ENCODE peak calls at places on chromosome 5, in six cellular contexts. N, M, R, X, V and O are unnamed samples.

GRCh38 chr5:78601622-78602314 is 46.8 kb downstream of the LHFPL2 start:
- DNase-seq in N (peak), M (peak), R (peak), X (no peak), V (no peak), O (no peak)

GRCh38 chr5:95471922-95472321 is 80.8 kb downstream of the FAM81B start:
- DNase-seq in N (peak), M (no peak), R (no peak), X (no peak), V (no peak), O (no peak)

GRCh38 chr5:154143121-154143725 is 47.3 kb upstream of the GALNT10 start:
- DNase-seq in N (no peak), M (no peak), R (no peak), X (no peak), V (no peak), O (no peak)

GRCh38 chr5:125316913-125317545 is 570.6 kb upstream of the ZNF608 start:
- DNase-seq in N (no peak), M (no peak), R (peak), X (no peak), V (no peak), O (no peak)

GRCh38 chr5:172383231-172383802 is 71.0 kb downstream of the SH3PXD2B start:
- DNase-seq in N (peak), M (peak), R (peak), X (no peak), V (no peak), O (no peak)

GRCh38 chr5:171314728-171315385 is 5.8 kb downstream of the TLX3 start:
- DNase-seq in N (no peak), M (no peak), R (no peak), X (no peak), V (no peak), O (no peak)

GRCh38 chr5:135095052-135095715 is 61.2 kb upstream of the PITX1 start:
- DNase-seq in N (no peak), M (no peak), R (no peak), X (no peak), V (no peak), O (no peak)

GRCh38 chr5:117299940-117300339 is 725.3 kb upstream of the SEMA6A start:
- DNase-seq in N (no peak), M (no peak), R (no peak), X (no peak), V (no peak), O (no peak)

GRCh38 chr5:11268894-11269293 is 507.9 kb upstream of the DAP start:
- DNase-seq in N (no peak), M (no peak), R (no peak), X (no peak), V (no peak), O (no peak)

GRCh38 chr5:151764801-151765200 is 6.4 kb upstream of the ATOX1 start:
- DNase-seq in N (no peak), M (no peak), R (no peak), X (no peak), V (no peak), O (no peak)

GRCh38 chr5:123007292-123007691 is 29.2 kb downstream of the PPIC start:
- DNase-seq in N (no peak), M (no peak), R (no peak), X (no peak), V (no peak), O (no peak)

GRCh38 chr5:67934976-67935375 is 280.6 kb upstream of the PIK3R1 start:
- DNase-seq in N (no peak), M (no peak), R (no peak), X (no peak), V (no peak), O (no peak)

GRCh38 chr5:38060354-38060753 is 198.0 kb upstream of the EGFLAM start:
- DNase-seq in N (peak), M (peak), R (no peak), X (no peak), V (no peak), O (no peak)

GRCh38 chr5:62942384-62942783 is 363.8 kb downstream of the LRRC70 start:
- DNase-seq in N (no peak), M (no peak), R (no peak), X (no peak), V (no peak), O (no peak)

GRCh38 chr5:179825655-179826182 is 5.0 kb downstream of the SQSTM1 start:
- DNase-seq in N (no peak), M (peak), R (peak), X (no peak), V (no peak), O (no peak)

GRCh38 chr5:41629897-41630296 is 119.5 kb upstream of the PLCXD3 start:
- DNase-seq in N (no peak), M (no peak), R (no peak), X (no peak), V (no peak), O (no peak)

GRCh38 chr5:139371482-139372435 is 11.3 kb downstream of the SLC23A1 start:
- DNase-seq in N (peak), M (no peak), R (no peak), X (no peak), V (no peak), O (no peak)

GRCh38 chr5:82349651-82350050 is 71.5 kb upstream of the RPS23 start:
- DNase-seq in N (no peak), M (no peak), R (peak), X (peak), V (no peak), O (peak)

GRCh38 chr5:126054593-126055347 is 368.4 kb upstream of the GRAMD2B start:
- DNase-seq in N (no peak), M (no peak), R (no peak), X (no peak), V (no peak), O (no peak)

GRCh38 chr5:81850494-81850893 is 99.6 kb upstream of the SSBP2 start:
- DNase-seq in N (peak), M (no peak), R (no peak), X (no peak), V (no peak), O (no peak)

GRCh38 chr5:24110019-24110615 is 534.7 kb downstream of the CDH10 start:
- DNase-seq in N (no peak), M (peak), R (peak), X (peak), V (no peak), O (no peak)

GRCh38 chr5:75668988-75669760 is 48.1 kb downstream of the POC5 start:
- DNase-seq in N (peak), M (peak), R (peak), X (no peak), V (peak), O (peak)

GRCh38 chr5:146079695-146080361 is 25.5 kb downstream of the PLAC8L1 start:
- DNase-seq in N (peak), M (no peak), R (no peak), X (no peak), V (peak), O (no peak)

GRCh38 chr5:71924980-71925379 is 182.3 kb upstream of the MAP1B start:
- DNase-seq in N (peak), M (no peak), R (peak), X (no peak), V (no peak), O (no peak)

GRCh38 chr5:124617787-124618186 is 128.7 kb downstream of the ZNF608 start:
- DNase-seq in N (no peak), M (no peak), R (no peak), X (no peak), V (no peak), O (no peak)

GRCh38 chr5:138999674-139000073 is 124.5 kb upstream of the LRRTM2 start:
- DNase-seq in N (no peak), M (no peak), R (no peak), X (no peak), V (no peak), O (no peak)

GRCh38 chr5:63401434-63402046 is 560.7 kb downstream of the HTR1A start:
- DNase-seq in N (peak), M (peak), R (peak), X (peak), V (peak), O (peak)

GRCh38 chr5:111385970-111386831 is 126.1 kb downstream of the STARD4 start:
- DNase-seq in N (no peak), M (no peak), R (no peak), X (peak), V (no peak), O (no peak)

GRCh38 chr5:146565764-146566163 is 49.8 kb upstream of the GPR151 start:
- DNase-seq in N (peak), M (peak), R (peak), X (peak), V (no peak), O (peak)

GRCh38 chr5:13566903-13567339 is 377.6 kb downstream of the DNAH5 start:
- DNase-seq in N (peak), M (no peak), R (peak), X (no peak), V (no peak), O (no peak)

GRCh38 chr5:73188764-73189521 is 15.9 kb downstream of the TMEM174 start:
- DNase-seq in N (peak), M (no peak), R (peak), X (no peak), V (no peak), O (no peak)

GRCh38 chr5:132082329-132083023 is 8.9 kb downstream of the CSF2 start:
- DNase-seq in N (no peak), M (no peak), R (no peak), X (no peak), V (no peak), O (no peak)

GRCh38 chr5:171419663-171420428 is 399 bp downstream of the FGF18 start:
- DNase-seq in N (peak), M (no peak), R (peak), X (peak), V (no peak), O (no peak)

GRCh38 chr5:171418316-171418981 is 998 bp upstream of the FGF18 start:
- DNase-seq in N (peak), M (peak), R (peak), X (peak), V (no peak), O (peak)

DNA sequence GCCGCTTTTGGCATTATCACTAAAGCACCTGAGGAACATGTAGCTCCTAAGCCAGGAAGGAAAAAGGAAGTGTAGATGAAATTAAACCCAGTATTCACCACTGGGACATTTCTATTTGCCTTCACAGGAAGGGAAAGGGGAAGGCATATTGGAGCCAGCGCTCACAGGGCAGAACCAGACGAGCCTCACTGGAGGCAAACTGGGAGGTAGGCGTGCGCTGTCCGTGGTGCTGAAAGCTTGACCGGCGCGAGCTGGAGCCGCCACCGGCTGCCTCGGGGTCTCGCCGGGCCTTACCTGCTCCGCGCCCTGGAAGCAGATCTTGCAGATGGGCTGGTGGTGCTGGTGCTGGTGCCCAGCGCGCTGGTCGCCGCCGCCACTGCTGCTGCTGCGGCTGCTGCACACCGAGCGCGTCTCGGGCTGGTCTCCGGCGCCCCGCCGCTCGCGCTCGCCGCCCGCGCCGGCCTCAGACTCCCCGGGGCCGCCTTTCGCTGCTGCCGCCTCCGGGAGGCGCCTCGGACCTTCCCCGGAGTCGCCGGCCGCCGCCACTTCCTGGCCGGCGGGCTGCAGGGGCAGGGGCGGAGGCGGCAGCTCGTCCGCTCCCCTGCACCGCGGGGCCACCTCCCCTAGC is 732 bp downstream of the MARCHF11 start:
- DNase-seq in N (peak), M (peak), R (no peak), X (peak), V (no peak), O (peak)
- TF ChIP-seq BHLHE40 in N (no peak), M (no peak), R (no peak), X (no peak), V (no peak), O (no peak)

GRCh38 chr5:160039810-160040470 is 31.0 kb downstream of the TTC1 start:
- DNase-seq in N (peak), M (peak), R (no peak), X (no peak), V (no peak), O (no peak)

GRCh38 chr5:160036243-160036642 is 27.3 kb downstream of the TTC1 start:
- DNase-seq in N (no peak), M (no peak), R (no peak), X (no peak), V (no peak), O (no peak)

GRCh38 chr5:160040471-160040835 is 31.5 kb downstream of the TTC1 start:
- DNase-seq in N (no peak), M (no peak), R (no peak), X (no peak), V (no peak), O (no peak)

GRCh38 chr5:160033546-160034252 is 24.8 kb downstream of the TTC1 start:
- DNase-seq in N (no peak), M (no peak), R (no peak), X (no peak), V (no peak), O (no peak)

DNA sequence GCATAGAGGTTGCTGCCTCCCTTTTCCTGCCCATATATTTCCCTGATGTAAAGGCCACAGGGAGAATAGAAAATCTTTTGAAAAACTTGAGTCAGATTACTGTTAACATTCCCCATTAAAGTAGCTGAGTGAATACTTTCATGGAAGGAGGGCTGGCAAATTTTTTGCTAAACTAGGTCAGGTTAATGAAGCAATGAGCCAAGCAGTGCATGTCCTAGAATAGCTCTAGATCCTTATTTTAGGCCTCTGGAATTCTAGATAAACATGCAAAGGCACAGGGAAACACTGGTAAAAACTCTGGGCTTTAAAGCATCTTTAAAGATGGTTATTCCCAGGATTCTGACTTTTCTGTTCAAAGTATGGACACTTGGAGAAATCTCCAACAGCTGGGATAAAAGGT is 27.9 kb downstream of the TTC1 start:
- DNase-seq in N (no peak), M (no peak), R (no peak), X (no peak), V (no peak), O (no peak)
- TF ChIP-seq BHLHE40 in N (no peak), M (no peak), R (no peak), X (no peak), V (no peak), O (no peak)

GRCh38 chr5:962801-963200 is 45.8 kb upstream of the NKD2 start:
- DNase-seq in N (no peak), M (no peak), R (no peak), X (no peak), V (no peak), O (no peak)
- TF ChIP-seq BHLHE40 in N (no peak), M (no peak), R (no peak), X (no peak), V (no peak), O (no peak)

GRCh38 chr5:169202969-169203368 is 98.0 kb downstream of the SLIT3 start:
- DNase-seq in N (no peak), M (no peak), R (no peak), X (no peak), V (no peak), O (no peak)
- TF ChIP-seq BHLHE40 in N (no peak), M (no peak), R (no peak), X (no peak), V (no peak), O (no peak)

GRCh38 chr5:16737620-16738364 is 121.0 kb upstream of the RETREG1 start:
- DNase-seq in N (no peak), M (peak), R (no peak), X (no peak), V (no peak), O (no peak)
- TF ChIP-seq BHLHE40 in N (no peak), M (no peak), R (no peak), X (no peak), V (no peak), O (no peak)

GRCh38 chr5:80406980-80407734 is 707 bp upstream of the ZFYVE16 start:
- DNase-seq in N (peak), M (peak), R (peak), X (no peak), V (no peak), O (no peak)
- TF ChIP-seq BHLHE40 in N (no peak), M (peak), R (no peak), X (no peak), V (no peak), O (no peak)

GRCh38 chr5:175356428-175356827 is 87.6 kb downstream of the DRD1 start:
- DNase-seq in N (no peak), M (no peak), R (no peak), X (no peak), V (no peak), O (no peak)

GRCh38 chr5:175357995-175358394 is 86.0 kb downstream of the DRD1 start:
- DNase-seq in N (no peak), M (no peak), R (no peak), X (no peak), V (no peak), O (no peak)

GRCh38 chr5:175351126-175351525 is 92.9 kb downstream of the DRD1 start:
- DNase-seq in N (no peak), M (no peak), R (no peak), X (no peak), V (no peak), O (no peak)

GRCh38 chr5:175353876-175354275 is 90.1 kb downstream of the DRD1 start:
- DNase-seq in N (peak), M (no peak), R (no peak), X (no peak), V (no peak), O (no peak)

DNA sequence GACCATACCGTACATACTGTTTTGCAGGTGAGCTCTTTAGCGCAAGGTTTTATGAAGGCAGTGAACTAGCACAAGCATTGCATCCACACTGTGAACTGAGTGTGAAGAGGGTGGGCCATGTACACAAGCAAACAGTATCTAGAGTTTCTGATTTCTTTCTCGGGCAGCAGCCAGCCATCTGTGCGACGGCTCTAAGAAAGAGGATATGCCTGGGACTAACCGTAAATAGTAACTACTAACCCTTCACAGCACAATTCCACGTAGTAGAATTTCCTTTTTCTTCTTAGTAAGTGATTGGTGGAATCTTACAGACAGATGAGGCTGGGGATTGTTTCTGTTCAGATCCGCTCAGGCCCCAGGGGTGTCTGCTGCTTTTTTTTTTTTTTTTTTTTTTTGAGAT is 89.0 kb downstream of the DRD1 start:
- DNase-seq in N (no peak), M (no peak), R (no peak), X (no peak), V (no peak), O (no peak)
- TF ChIP-seq BHLHE40 in N (no peak), M (no peak), R (no peak), X (no peak), V (no peak), O (no peak)